ENCODE peak calls at places on chromosomes 3 and 15, in five cellular contexts. One of them, this sample, is unnamed.

GRCh38 chr3:48402281-48402732 is 27.6 kb downstream of the PLXNB1 start:
- DNase-seq in cardiac muscle cell: no peak
- DNase-seq in PC-9: peak
- DNase-seq in Peyer's patch: peak
- DNase-seq in activated CD4-positive, alpha-beta T cell treated with anti-CD3 and anti-CD28 coated beads, Interleukin-2, amount 50 U/mL, for 1 hour: no peak
- DNase-seq in this sample: no peak

GRCh38 chr15:38589502-38589901 is 24.9 kb upstream of the RASGRP1 start:
- DNase-seq in activated CD4-positive, alpha-beta T cell treated with anti-CD3 and anti-CD28 coated beads, Interleukin-2, amount 50 U/mL, for 1 hour: no peak
- DNase-seq in Peyer's patch: no peak
- DNase-seq in cardiac muscle cell: no peak
- DNase-seq in PC-9: peak
- DNase-seq in this sample: no peak

GRCh38 chr3:144496116-144496835 is 524.7 kb downstream of the DIPK2A start:
- DNase-seq in PC-9: no peak
- DNase-seq in Peyer's patch: no peak
- DNase-seq in activated CD4-positive, alpha-beta T cell treated with anti-CD3 and anti-CD28 coated beads, Interleukin-2, amount 50 U/mL, for 1 hour: no peak
- DNase-seq in cardiac muscle cell: no peak
- DNase-seq in this sample: no peak

GRCh38 chr3:55143928-55144671 is 216.2 kb upstream of the LRTM1 start:
- DNase-seq in activated CD4-positive, alpha-beta T cell treated with anti-CD3 and anti-CD28 coated beads, Interleukin-2, amount 50 U/mL, for 1 hour: no peak
- DNase-seq in Peyer's patch: no peak
- DNase-seq in PC-9: no peak
- DNase-seq in cardiac muscle cell: no peak
- DNase-seq in this sample: no peak

GRCh38 chr3:16484216-16484615 is 29.3 kb downstream of the RFTN1 start:
- DNase-seq in Peyer's patch: no peak
- DNase-seq in cardiac muscle cell: no peak
- DNase-seq in PC-9: no peak
- DNase-seq in activated CD4-positive, alpha-beta T cell treated with anti-CD3 and anti-CD28 coated beads, Interleukin-2, amount 50 U/mL, for 1 hour: no peak
- DNase-seq in this sample: no peak

GRCh38 chr3:117734431-117734830 is 1024.9 kb downstream of the TUSC7 start:
- DNase-seq in activated CD4-positive, alpha-beta T cell treated with anti-CD3 and anti-CD28 coated beads, Interleukin-2, amount 50 U/mL, for 1 hour: no peak
- DNase-seq in PC-9: no peak
- DNase-seq in cardiac muscle cell: no peak
- DNase-seq in Peyer's patch: no peak
- DNase-seq in this sample: no peak

GRCh38 chr3:45199837-45200648 is 26.0 kb downstream of the TMEM158 start:
- DNase-seq in cardiac muscle cell: no peak
- DNase-seq in PC-9: peak
- DNase-seq in activated CD4-positive, alpha-beta T cell treated with anti-CD3 and anti-CD28 coated beads, Interleukin-2, amount 50 U/mL, for 1 hour: no peak
- DNase-seq in Peyer's patch: no peak
- DNase-seq in this sample: no peak

GRCh38 chr15:99707481-99708270 is 25.6 kb downstream of the LYSMD4 start:
- DNase-seq in cardiac muscle cell: no peak
- DNase-seq in Peyer's patch: no peak
- DNase-seq in PC-9: no peak
- DNase-seq in activated CD4-positive, alpha-beta T cell treated with anti-CD3 and anti-CD28 coated beads, Interleukin-2, amount 50 U/mL, for 1 hour: no peak
- DNase-seq in this sample: no peak

GRCh38 chr3:115248274-115248673 is 101.2 kb upstream of the ZBTB20 start:
- DNase-seq in activated CD4-positive, alpha-beta T cell treated with anti-CD3 and anti-CD28 coated beads, Interleukin-2, amount 50 U/mL, for 1 hour: no peak
- DNase-seq in PC-9: no peak
- DNase-seq in Peyer's patch: no peak
- DNase-seq in cardiac muscle cell: no peak
- DNase-seq in this sample: no peak

GRCh38 chr15:67639591-67639990 is 97.1 kb downstream of the MAP2K5 start:
- DNase-seq in Peyer's patch: no peak
- DNase-seq in cardiac muscle cell: peak
- DNase-seq in PC-9: no peak
- DNase-seq in activated CD4-positive, alpha-beta T cell treated with anti-CD3 and anti-CD28 coated beads, Interleukin-2, amount 50 U/mL, for 1 hour: no peak
- DNase-seq in this sample: no peak

GRCh38 chr3:100516232-100516631 is 23.8 kb downstream of the TMEM45A start:
- DNase-seq in cardiac muscle cell: no peak
- DNase-seq in PC-9: no peak
- DNase-seq in Peyer's patch: no peak
- DNase-seq in activated CD4-positive, alpha-beta T cell treated with anti-CD3 and anti-CD28 coated beads, Interleukin-2, amount 50 U/mL, for 1 hour: no peak
- DNase-seq in this sample: no peak

GRCh38 chr3:184209146-184209923 is 20.1 kb upstream of the VWA5B2 start:
- DNase-seq in cardiac muscle cell: no peak
- DNase-seq in Peyer's patch: no peak
- DNase-seq in PC-9: no peak
- DNase-seq in activated CD4-positive, alpha-beta T cell treated with anti-CD3 and anti-CD28 coated beads, Interleukin-2, amount 50 U/mL, for 1 hour: no peak
- DNase-seq in this sample: no peak

GRCh38 chr15:59632714-59633113 is 21.1 kb downstream of the GCNT3 start:
- DNase-seq in cardiac muscle cell: peak
- DNase-seq in PC-9: no peak
- DNase-seq in activated CD4-positive, alpha-beta T cell treated with anti-CD3 and anti-CD28 coated beads, Interleukin-2, amount 50 U/mL, for 1 hour: no peak
- DNase-seq in Peyer's patch: no peak
- DNase-seq in this sample: no peak

GRCh38 chr3:120796944-120797343 is 54.4 kb downstream of the GTF2E1 start:
- DNase-seq in Peyer's patch: no peak
- DNase-seq in PC-9: no peak
- DNase-seq in activated CD4-positive, alpha-beta T cell treated with anti-CD3 and anti-CD28 coated beads, Interleukin-2, amount 50 U/mL, for 1 hour: no peak
- DNase-seq in cardiac muscle cell: no peak
- DNase-seq in this sample: no peak

GRCh38 chr15:43702701-43703433 is 9.2 kb downstream of the CKMT1A start:
- DNase-seq in PC-9: no peak
- DNase-seq in Peyer's patch: no peak
- DNase-seq in cardiac muscle cell: no peak
- DNase-seq in activated CD4-positive, alpha-beta T cell treated with anti-CD3 and anti-CD28 coated beads, Interleukin-2, amount 50 U/mL, for 1 hour: no peak
- DNase-seq in this sample: no peak

GRCh38 chr15:66772967-66773873 is 71.2 kb downstream of the SMAD6 start:
- DNase-seq in PC-9: no peak
- DNase-seq in cardiac muscle cell: peak
- DNase-seq in activated CD4-positive, alpha-beta T cell treated with anti-CD3 and anti-CD28 coated beads, Interleukin-2, amount 50 U/mL, for 1 hour: no peak
- DNase-seq in Peyer's patch: no peak
- DNase-seq in this sample: no peak

GRCh38 chr3:14141144-14141543 is 16.3 kb downstream of the TMEM43 start:
- DNase-seq in Peyer's patch: no peak
- DNase-seq in cardiac muscle cell: no peak
- DNase-seq in activated CD4-positive, alpha-beta T cell treated with anti-CD3 and anti-CD28 coated beads, Interleukin-2, amount 50 U/mL, for 1 hour: no peak
- DNase-seq in PC-9: no peak
- DNase-seq in this sample: no peak